ENCODE peak calls at places on chromosomes 16 and 17, in seven cellular contexts. One of them, this sample, is unnamed.
A peak's percentile ranks its signal among the peaks of the same experiment; 100 is the strongest.

GRCh38 chr16:87790278-87791023 is 24.7 kb upstream of the KLHDC4 start:
- DNase-seq in IMR-90: peak; percentile 33
- DNase-seq in HepG2: no peak
- DNase-seq in testis: peak; percentile 52
- DNase-seq in uterus: no peak
- DNase-seq in A549: peak; percentile 83
- DNase-seq in prostate gland: no peak
- DNase-seq in this sample: no peak

GRCh38 chr17:63425478-63425877 is 20.6 kb downstream of the CYB561 start:
- DNase-seq in uterus: peak; percentile 77
- DNase-seq in HepG2: peak; percentile 80
- DNase-seq in A549: peak; percentile 86
- DNase-seq in testis: peak; percentile 89
- DNase-seq in prostate gland: peak; percentile 82
- DNase-seq in IMR-90: peak; percentile 84
- DNase-seq in this sample: peak; percentile 75

GRCh38 chr16:85569615-85570212 is 43.4 kb upstream of the GSE1 start:
- DNase-seq in A549: no peak
- DNase-seq in prostate gland: no peak
- DNase-seq in uterus: no peak
- DNase-seq in IMR-90: peak; percentile 78
- DNase-seq in testis: peak; percentile 74
- DNase-seq in HepG2: no peak
- DNase-seq in this sample: peak; percentile 53

GRCh38 chr17:65684631-65685030 is 123.2 kb upstream of the AXIN2 start:
- DNase-seq in HepG2: no peak
- DNase-seq in IMR-90: peak; percentile 45
- DNase-seq in A549: no peak
- DNase-seq in prostate gland: no peak
- DNase-seq in testis: no peak
- DNase-seq in uterus: no peak
- DNase-seq in this sample: no peak

GRCh38 chr16:23843143-23843542 is 7.4 kb downstream of the PRKCB start:
- DNase-seq in IMR-90: no peak
- DNase-seq in A549: no peak
- DNase-seq in prostate gland: no peak
- DNase-seq in uterus: no peak
- DNase-seq in testis: no peak
- DNase-seq in HepG2: no peak
- DNase-seq in this sample: no peak

GRCh38 chr16:53099318-53100130 is 44.7 kb downstream of the CHD9 start:
- DNase-seq in uterus: peak; percentile 92
- DNase-seq in A549: peak; percentile 86
- DNase-seq in prostate gland: peak; percentile 96
- DNase-seq in testis: peak; percentile 91
- DNase-seq in IMR-90: peak; percentile 89
- DNase-seq in HepG2: peak; percentile 88
- DNase-seq in this sample: peak; percentile 78

GRCh38 chr17:83153681-83154310 is 74.4 kb downstream of the METRNL start:
- DNase-seq in testis: peak; percentile 7
- DNase-seq in uterus: no peak
- DNase-seq in prostate gland: no peak
- DNase-seq in IMR-90: no peak
- DNase-seq in A549: no peak
- DNase-seq in HepG2: no peak
- DNase-seq in this sample: no peak

GRCh38 chr16:68504066-68504465 is 35.0 kb upstream of the ZFP90 start:
- DNase-seq in uterus: no peak
- DNase-seq in A549: no peak
- DNase-seq in prostate gland: no peak
- DNase-seq in IMR-90: no peak
- DNase-seq in HepG2: no peak
- DNase-seq in testis: no peak
- DNase-seq in this sample: no peak

GRCh38 chr17:59493867-59494266 is 71.5 kb upstream of the DHX40 start:
- DNase-seq in testis: no peak
- DNase-seq in HepG2: no peak
- DNase-seq in IMR-90: no peak
- DNase-seq in A549: no peak
- DNase-seq in uterus: no peak
- DNase-seq in prostate gland: no peak
- DNase-seq in this sample: no peak

GRCh38 chr17:2227025-2227699 is 76.4 kb downstream of the SMG6 start:
- DNase-seq in IMR-90: no peak
- DNase-seq in testis: no peak
- DNase-seq in prostate gland: no peak
- DNase-seq in A549: no peak
- DNase-seq in uterus: no peak
- DNase-seq in HepG2: no peak
- DNase-seq in this sample: no peak

GRCh38 chr16:49952386-49952785 is 72.6 kb upstream of the CNEP1R1 start:
- DNase-seq in prostate gland: no peak
- DNase-seq in HepG2: no peak
- DNase-seq in uterus: no peak
- DNase-seq in testis: no peak
- DNase-seq in IMR-90: no peak
- DNase-seq in A549: no peak
- DNase-seq in this sample: no peak

GRCh38 chr17:35345926-35346771 is 27.3 kb downstream of the SLFN11 start:
- DNase-seq in IMR-90: peak; percentile 53
- DNase-seq in HepG2: no peak
- DNase-seq in prostate gland: peak; percentile 10
- DNase-seq in uterus: peak; percentile 51
- DNase-seq in testis: peak; percentile 30
- DNase-seq in A549: no peak
- DNase-seq in this sample: no peak

GRCh38 chr16:118857-119256 is 19.6 kb downstream of the NPRL3 start:
- DNase-seq in IMR-90: no peak
- DNase-seq in A549: no peak
- DNase-seq in prostate gland: no peak
- DNase-seq in uterus: no peak
- DNase-seq in testis: no peak
- DNase-seq in HepG2: no peak
- DNase-seq in this sample: no peak

GRCh38 chr17:48445248-48445620 is 15.2 kb upstream of the SKAP1 start:
- DNase-seq in HepG2: no peak
- DNase-seq in testis: no peak
- DNase-seq in uterus: no peak
- DNase-seq in prostate gland: no peak
- DNase-seq in A549: no peak
- DNase-seq in IMR-90: no peak
- DNase-seq in this sample: no peak

GRCh38 chr17:34859652-34860051 is 101.6 kb downstream of the CCT6B start:
- DNase-seq in HepG2: no peak
- DNase-seq in prostate gland: no peak
- DNase-seq in IMR-90: no peak
- DNase-seq in A549: no peak
- DNase-seq in testis: no peak
- DNase-seq in uterus: no peak
- DNase-seq in this sample: no peak

GRCh38 chr16:87578531-87578930 is 23.8 kb upstream of the JPH3 start:
- DNase-seq in uterus: no peak
- DNase-seq in HepG2: no peak
- DNase-seq in prostate gland: no peak
- DNase-seq in IMR-90: no peak
- DNase-seq in A549: no peak
- DNase-seq in testis: no peak
- DNase-seq in this sample: no peak

GRCh38 chr16:49980166-49980565 is 44.9 kb upstream of the CNEP1R1 start:
- DNase-seq in uterus: no peak
- DNase-seq in A549: no peak
- DNase-seq in HepG2: no peak
- DNase-seq in IMR-90: peak; percentile 7
- DNase-seq in prostate gland: no peak
- DNase-seq in testis: no peak
- DNase-seq in this sample: no peak

GRCh38 chr16:10256855-10257641 is 74.8 kb upstream of the GRIN2A start:
- DNase-seq in HepG2: peak; percentile 91
- DNase-seq in IMR-90: no peak
- DNase-seq in uterus: no peak
- DNase-seq in prostate gland: no peak
- DNase-seq in A549: peak; percentile 56
- DNase-seq in testis: peak; percentile 41
- DNase-seq in this sample: peak; percentile 78

GRCh38 chr16:72125635-72126428 is 32.2 kb downstream of the DHX38 start:
- DNase-seq in prostate gland: no peak
- DNase-seq in testis: no peak
- DNase-seq in A549: no peak
- DNase-seq in HepG2: no peak
- DNase-seq in IMR-90: no peak
- DNase-seq in uterus: no peak
- DNase-seq in this sample: no peak

GRCh38 chr17:66518677-66519076 is 216.3 kb downstream of the PRKCA start:
- DNase-seq in prostate gland: no peak
- DNase-seq in A549: no peak
- DNase-seq in uterus: no peak
- DNase-seq in IMR-90: no peak
- DNase-seq in testis: no peak
- DNase-seq in HepG2: no peak
- DNase-seq in this sample: no peak

GRCh38 chr16:86791287-86792074 is 213.1 kb downstream of the FOXL1 start:
- DNase-seq in testis: no peak
- DNase-seq in IMR-90: no peak
- DNase-seq in prostate gland: no peak
- DNase-seq in HepG2: no peak
- DNase-seq in A549: no peak
- DNase-seq in uterus: no peak
- DNase-seq in this sample: no peak

GRCh38 chr16:86579268-86580062 is 1.1 kb downstream of the FOXL1 start:
- DNase-seq in testis: no peak
- DNase-seq in uterus: no peak
- DNase-seq in IMR-90: no peak
- DNase-seq in HepG2: no peak
- DNase-seq in prostate gland: no peak
- DNase-seq in A549: no peak
- DNase-seq in this sample: no peak

GRCh38 chr17:58315750-58316149 is 12.8 kb downstream of the TSPOAP1 start:
- DNase-seq in prostate gland: no peak
- DNase-seq in HepG2: no peak
- DNase-seq in testis: no peak
- DNase-seq in A549: no peak
- DNase-seq in uterus: no peak
- DNase-seq in IMR-90: no peak
- DNase-seq in this sample: no peak

GRCh38 chr16:10859650-10860049 is 17.4 kb upstream of the CIITA start:
- DNase-seq in prostate gland: no peak
- DNase-seq in uterus: no peak
- DNase-seq in testis: no peak
- DNase-seq in A549: no peak
- DNase-seq in HepG2: no peak
- DNase-seq in IMR-90: no peak
- DNase-seq in this sample: no peak

GRCh38 chr17:77054926-77055325 is 85.8 kb upstream of the SEC14L1 start:
- DNase-seq in uterus: no peak
- DNase-seq in A549: no peak
- DNase-seq in HepG2: no peak
- DNase-seq in prostate gland: no peak
- DNase-seq in IMR-90: no peak
- DNase-seq in testis: no peak
- DNase-seq in this sample: no peak

GRCh38 chr17:49210158-49211029 is at the start of the genes ABI3 and GNGT2:
- DNase-seq in uterus: no peak
- DNase-seq in A549: no peak
- DNase-seq in IMR-90: peak; percentile 55
- DNase-seq in prostate gland: no peak
- DNase-seq in testis: no peak
- DNase-seq in HepG2: no peak
- DNase-seq in this sample: no peak

GRCh38 chr16:69833357-69833781 is 71.2 kb downstream of the WWP2 start:
- DNase-seq in A549: no peak
- DNase-seq in uterus: no peak
- DNase-seq in HepG2: no peak
- DNase-seq in testis: no peak
- DNase-seq in prostate gland: no peak
- DNase-seq in IMR-90: peak; percentile 51
- DNase-seq in this sample: no peak
- TF ChIP-seq POLR2A in A549: no peak
- TF ChIP-seq POLR2A in uterus: no peak
- TF ChIP-seq POLR2A in HepG2: no peak
- TF ChIP-seq POLR2A in testis: no peak
- TF ChIP-seq POLR2A in prostate gland: no peak
- TF ChIP-seq POLR2A in IMR-90: no peak
- TF ChIP-seq POLR2A in this sample: no peak

GRCh38 chr17:512926-513325 is 160.3 kb upstream of the RPH3AL start:
- DNase-seq in HepG2: no peak
- DNase-seq in A549: no peak
- DNase-seq in prostate gland: no peak
- DNase-seq in IMR-90: peak; percentile 11
- DNase-seq in testis: peak; percentile 29
- DNase-seq in uterus: peak; percentile 74
- DNase-seq in this sample: no peak

GRCh38 chr17:511001-511690 is 158.5 kb upstream of the RPH3AL start:
- DNase-seq in testis: no peak
- DNase-seq in uterus: peak; percentile 54
- DNase-seq in prostate gland: no peak
- DNase-seq in A549: no peak
- DNase-seq in IMR-90: peak; percentile 82
- DNase-seq in HepG2: no peak
- DNase-seq in this sample: no peak

GRCh38 chr17:510223-510917 is 157.8 kb upstream of the RPH3AL start:
- DNase-seq in uterus: peak; percentile 59
- DNase-seq in prostate gland: no peak
- DNase-seq in testis: no peak
- DNase-seq in HepG2: no peak
- DNase-seq in A549: no peak
- DNase-seq in IMR-90: peak; percentile 17
- DNase-seq in this sample: no peak

GRCh38 chr17:512311-512710 is 159.7 kb upstream of the RPH3AL start:
- DNase-seq in prostate gland: no peak
- DNase-seq in A549: no peak
- DNase-seq in uterus: no peak
- DNase-seq in IMR-90: no peak
- DNase-seq in testis: no peak
- DNase-seq in HepG2: no peak
- DNase-seq in this sample: no peak

GRCh38 chr17:511833-512251 is 159.2 kb upstream of the RPH3AL start:
- DNase-seq in A549: no peak
- DNase-seq in testis: no peak
- DNase-seq in uterus: peak; percentile 27
- DNase-seq in IMR-90: peak; percentile 6
- DNase-seq in prostate gland: no peak
- DNase-seq in HepG2: no peak
- DNase-seq in this sample: no peak
- TF ChIP-seq POLR2A in A549: no peak
- TF ChIP-seq POLR2A in testis: no peak
- TF ChIP-seq POLR2A in uterus: no peak
- TF ChIP-seq POLR2A in IMR-90: no peak
- TF ChIP-seq POLR2A in prostate gland: no peak
- TF ChIP-seq POLR2A in HepG2: no peak
- TF ChIP-seq POLR2A in this sample: no peak

GRCh38 chr17:82084373-82085030 is 13.5 kb downstream of the FASN start:
- DNase-seq in uterus: no peak
- DNase-seq in testis: no peak
- DNase-seq in HepG2: no peak
- DNase-seq in A549: no peak
- DNase-seq in IMR-90: no peak
- DNase-seq in prostate gland: no peak
- DNase-seq in this sample: no peak
- TF ChIP-seq POLR2A in uterus: no peak
- TF ChIP-seq POLR2A in testis: no peak
- TF ChIP-seq POLR2A in HepG2: no peak
- TF ChIP-seq POLR2A in A549: no peak
- TF ChIP-seq POLR2A in IMR-90: no peak
- TF ChIP-seq POLR2A in prostate gland: no peak
- TF ChIP-seq POLR2A in this sample: no peak

GRCh38 chr17:43368740-43369506 is 29.9 kb upstream of the ARL4D start:
- DNase-seq in HepG2: peak; percentile 88
- DNase-seq in prostate gland: peak; percentile 76
- DNase-seq in testis: peak; percentile 78
- DNase-seq in A549: peak; percentile 77
- DNase-seq in IMR-90: peak; percentile 70
- DNase-seq in uterus: peak; percentile 85
- DNase-seq in this sample: peak; percentile 81
- TF ChIP-seq POLR2A in HepG2: peak; percentile 74
- TF ChIP-seq POLR2A in prostate gland: peak; percentile 45
- TF ChIP-seq POLR2A in testis: no peak
- TF ChIP-seq POLR2A in A549: peak; percentile 42
- TF ChIP-seq POLR2A in IMR-90: peak; percentile 0
- TF ChIP-seq POLR2A in uterus: peak; percentile 45
- TF ChIP-seq POLR2A in this sample: peak; percentile 11